ENCODE peak calls at places on chromosomes 2 and 18, in ten cellular contexts. H is activated CD8-positive, alpha-beta T cell treated with anti-CD3 and anti-CD28 coated beads for 36 hours; F is heart left ventricle; I is HFF-Myc; K is H9; G is lower lobe of right lung; E is A549; N is IMR-90; O is PC-9; A is gastrocnemius medialis. B is an unnamed sample.

GRCh38 chr18:41391616-41392610 is 563.1 kb upstream of the PIK3C3 start:
- DNase-seq in F (no peak), I (no peak), H (peak), N (peak), O (peak), G (peak), E (peak), K (peak), A (no peak), B (peak)

GRCh38 chr18:32167980-32168379 is 21.9 kb upstream of the MEP1B start:
- DNase-seq in O (no peak), F (no peak), H (no peak), I (no peak), N (no peak), K (no peak), A (no peak), E (no peak), G (no peak), B (no peak)

GRCh38 chr2:26503238-26503880 is 25.4 kb upstream of the OTOF start:
- DNase-seq in F (peak), K (peak), I (peak), N (peak), H (peak), E (peak), G (peak), O (peak), A (peak), B (peak)

GRCh38 chr2:124810132-124810531 is 785.0 kb downstream of the CNTNAP5 start:
- DNase-seq in K (peak), N (peak), I (no peak), O (no peak), H (no peak), E (peak), A (no peak), G (no peak), F (peak), B (no peak)

GRCh38 chr2:121634354-121635307 is 14.6 kb downstream of the CLASP1 start:
- DNase-seq in K (no peak), E (peak), O (peak), G (no peak), F (no peak), A (no peak), H (peak), I (no peak), N (peak), B (no peak)

GRCh38 chr2:172283476-172283875 is 143.9 kb upstream of the ITGA6 start:
- DNase-seq in A (no peak), G (no peak), H (no peak), I (no peak), O (peak), N (peak), E (no peak), K (no peak), F (no peak), B (no peak)

GRCh38 chr2:241184901-241185300 is 3.6 kb upstream of the ANO7 start:
- DNase-seq in F (no peak), I (no peak), E (no peak), A (no peak), H (no peak), N (no peak), G (no peak), K (no peak), O (no peak), B (no peak)

GRCh38 chr2:145593991-145594702 is 1074.2 kb upstream of the ZEB2 start:
- DNase-seq in E (peak), I (peak), K (no peak), N (peak), G (no peak), H (no peak), O (peak), A (no peak), F (no peak), B (no peak)

GRCh38 chr2:197978971-197979370 is 174.6 kb downstream of the PLCL1 start:
- DNase-seq in K (no peak), I (no peak), A (no peak), F (no peak), N (no peak), O (no peak), G (no peak), E (no peak), H (no peak), B (no peak)

GRCh38 chr2:27308359-27308875 is at the start of gene UCN:
- DNase-seq in N (peak), A (no peak), H (peak), I (no peak), K (peak), F (peak), O (no peak), G (peak), E (no peak), B (no peak)

GRCh38 chr2:157420771-157421323 is 23.0 kb downstream of the CYTIP start:
- DNase-seq in K (no peak), H (peak), O (no peak), N (peak), F (no peak), I (no peak), E (peak), G (no peak), A (no peak), B (no peak)

GRCh38 chr2:213834331-213834730 is 550.1 kb downstream of the SPAG16 start:
- DNase-seq in I (peak), A (peak), K (no peak), N (peak), O (no peak), G (no peak), E (peak), F (no peak), H (no peak), B (no peak)

GRCh38 chr2:232242316-232242715 is 136.2 kb upstream of the ALPP start:
- DNase-seq in A (no peak), K (no peak), N (no peak), E (no peak), G (no peak), O (no peak), I (no peak), H (no peak), F (no peak), B (no peak)

GRCh38 chr2:106138904-106139574 is 55.1 kb downstream of the UXS1 start:
- DNase-seq in H (peak), N (no peak), F (no peak), G (no peak), A (no peak), I (no peak), O (no peak), K (no peak), E (no peak), B (no peak)
- TF ChIP-seq CTCF in H (no peak), N (no peak), F (no peak), G (no peak), A (no peak), I (no peak), O (no peak), K (no peak), E (no peak), B (no peak)

GRCh38 chr2:159010963-159011362 is 42.5 kb downstream of the TANC1 start:
- DNase-seq in I (no peak), G (no peak), O (no peak), F (no peak), N (peak), A (no peak), H (no peak), E (no peak), K (no peak), B (no peak)
- TF ChIP-seq CTCF in I (no peak), G (no peak), O (no peak), F (no peak), N (no peak), A (no peak), H (no peak), E (no peak), K (no peak), B (no peak)

GRCh38 chr2:88832256-88832991 is 141.0 kb downstream of the RPIA start:
- DNase-seq in G (no peak), N (no peak), I (no peak), E (no peak), O (no peak), K (no peak), F (no peak), H (no peak), A (no peak), B (no peak)
- TF ChIP-seq CTCF in G (no peak), N (no peak), I (no peak), E (no peak), O (no peak), K (no peak), F (no peak), H (no peak), A (no peak), B (peak)

GRCh38 chr2:22520337-22521288 is 864.4 kb upstream of the KLHL29 start:
- DNase-seq in K (no peak), I (no peak), A (no peak), N (no peak), E (no peak), F (no peak), O (no peak), G (no peak), H (no peak), B (no peak)
- TF ChIP-seq CTCF in K (no peak), I (no peak), A (no peak), N (no peak), E (no peak), F (no peak), O (no peak), G (no peak), H (no peak), B (no peak)

GRCh38 chr2:173720310-173720709 is 244.9 kb downstream of the SP3 start:
- DNase-seq in I (no peak), H (no peak), G (no peak), E (no peak), F (no peak), K (no peak), N (peak), O (no peak), A (no peak), B (no peak)
- TF ChIP-seq CTCF in I (no peak), H (no peak), G (no peak), E (no peak), F (no peak), K (no peak), N (peak), O (no peak), A (no peak), B (no peak)

DNA sequence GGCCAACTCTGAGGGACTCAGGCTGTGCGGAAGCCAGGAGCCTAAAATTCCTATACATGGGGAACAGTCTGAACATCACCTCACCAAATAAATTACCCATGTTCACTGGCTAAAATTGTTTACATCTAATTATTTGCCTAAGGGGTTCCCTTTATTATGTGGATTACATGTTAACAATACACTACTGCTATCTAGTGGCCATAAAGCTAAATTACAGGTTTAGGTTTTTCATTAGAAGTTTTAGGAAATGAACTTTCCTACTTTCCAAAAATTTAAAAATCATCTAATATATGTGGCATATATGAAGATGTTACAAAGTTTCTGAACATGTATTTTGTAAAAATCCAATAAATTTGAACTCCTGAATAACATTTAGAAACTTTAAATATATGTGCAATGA is 40.3 kb downstream of the PLA2R1 start:
- DNase-seq in E (no peak), H (no peak), A (no peak), N (no peak), F (no peak), I (no peak), O (no peak), G (no peak), K (no peak), B (no peak)
- TF ChIP-seq CTCF in E (peak), H (peak), A (no peak), N (peak), F (no peak), I (peak), O (peak), G (peak), K (peak), B (no peak)

B was measured in GM20000.